ENCODE peak calls at places on chromosomes 3 and 15, in ten cellular contexts. Q, A, B, N, V, W, E, X, I and R are unnamed samples.

GRCh38 chr15:79370716-79371115 is 59.8 kb downstream of the TMED3 start:
- DNase-seq in Q (no peak), A (no peak), B (no peak), N (no peak), V (no peak), W (no peak), E (no peak), X (no peak), I (peak), R (no peak)

GRCh38 chr3:47850062-47850802 is 47.3 kb downstream of the DHX30 start:
- DNase-seq in Q (peak), A (no peak), B (peak), N (no peak), V (peak), W (no peak), E (no peak), X (no peak), I (peak), R (peak)

GRCh38 chr15:39888809-39889208 is 31.3 kb downstream of the GPR176 start:
- DNase-seq in Q (no peak), A (no peak), B (no peak), N (no peak), V (no peak), W (no peak), E (no peak), X (no peak), I (peak), R (no peak)

GRCh38 chr15:80118956-80119355 is 33.8 kb upstream of the FAH start:
- DNase-seq in Q (peak), A (no peak), B (no peak), N (no peak), V (no peak), W (no peak), E (no peak), X (no peak), I (no peak), R (no peak)

GRCh38 chr15:51195459-51195858 is 100.8 kb upstream of the TNFAIP8L3 start:
- DNase-seq in Q (no peak), A (no peak), B (no peak), N (no peak), V (no peak), W (no peak), E (no peak), X (no peak), I (no peak), R (no peak)

GRCh38 chr3:135324246-135324645 is 529.2 kb downstream of the EPHB1 start:
- DNase-seq in Q (no peak), A (no peak), B (no peak), N (no peak), V (no peak), W (no peak), E (no peak), X (no peak), I (no peak), R (no peak)

GRCh38 chr3:23991236-23992050 is 46.4 kb downstream of the NR1D2 start:
- DNase-seq in Q (peak), A (no peak), B (no peak), N (no peak), V (no peak), W (no peak), E (no peak), X (no peak), I (no peak), R (no peak)

GRCh38 chr3:108222813-108223307 is 636 bp upstream of the IFT57 start:
- DNase-seq in Q (peak), A (no peak), B (no peak), N (no peak), V (no peak), W (no peak), E (no peak), X (no peak), I (no peak), R (no peak)

GRCh38 chr15:86830304-86830703 is 750.6 kb downstream of the AGBL1 start:
- DNase-seq in Q (no peak), A (no peak), B (no peak), N (no peak), V (no peak), W (no peak), E (no peak), X (no peak), I (no peak), R (no peak)

GRCh38 chr3:16842710-16843270 is 42.0 kb upstream of the PLCL2 start:
- DNase-seq in Q (peak), A (no peak), B (no peak), N (no peak), V (peak), W (no peak), E (no peak), X (no peak), I (no peak), R (no peak)

GRCh38 chr3:150251654-150252053 is 156.4 kb upstream of the TSC22D2 start:
- DNase-seq in Q (peak), A (no peak), B (no peak), N (no peak), V (no peak), W (no peak), E (no peak), X (no peak), I (peak), R (no peak)

GRCh38 chr3:149276621-149277020 is 55.0 kb upstream of the CP start:
- DNase-seq in Q (no peak), A (no peak), B (no peak), N (no peak), V (peak), W (no peak), E (no peak), X (no peak), I (no peak), R (no peak)

GRCh38 chr15:82111918-82112317 is 66.1 kb upstream of the MEX3B start:
- DNase-seq in Q (no peak), A (no peak), B (no peak), N (no peak), V (no peak), W (no peak), E (no peak), X (no peak), I (peak), R (no peak)

GRCh38 chr3:1183320-1184048 is 90.7 kb downstream of the CNTN6 start:
- DNase-seq in Q (no peak), A (no peak), B (no peak), N (no peak), V (no peak), W (no peak), E (no peak), X (no peak), I (no peak), R (no peak)

GRCh38 chr3:123346726-123347125 is 102.2 kb downstream of the ADCY5 start:
- DNase-seq in Q (peak), A (no peak), B (no peak), N (no peak), V (no peak), W (no peak), E (no peak), X (no peak), I (no peak), R (no peak)

GRCh38 chr3:42742688-42743087 is 30.4 kb downstream of the CCDC13 start:
- DNase-seq in Q (no peak), A (no peak), B (no peak), N (no peak), V (no peak), W (no peak), E (peak), X (no peak), I (no peak), R (no peak)

GRCh38 chr3:59866076-59866475 is 816.3 kb upstream of the CFAP20DC start:
- DNase-seq in Q (peak), A (no peak), B (no peak), N (no peak), V (no peak), W (no peak), E (no peak), X (no peak), I (peak), R (no peak)

GRCh38 chr3:149310796-149311534 is 22.5 kb downstream of the TM4SF18 start:
- DNase-seq in Q (no peak), A (no peak), B (no peak), N (no peak), V (no peak), W (no peak), E (no peak), X (no peak), I (no peak), R (no peak)

GRCh38 chr3:117873236-117873635 is 1161.4 kb downstream of the IGSF11 start:
- DNase-seq in Q (peak), A (no peak), B (peak), N (no peak), V (peak), W (no peak), E (no peak), X (no peak), I (no peak), R (no peak)

GRCh38 chr3:192237992-192238608 is 489.2 kb downstream of the FGF12 start:
- DNase-seq in Q (peak), A (peak), B (no peak), N (no peak), V (no peak), W (no peak), E (no peak), X (no peak), I (no peak), R (no peak)

GRCh38 chr3:30324587-30324986 is 281.8 kb upstream of the TGFBR2 start:
- DNase-seq in Q (no peak), A (no peak), B (no peak), N (no peak), V (no peak), W (no peak), E (no peak), X (no peak), I (no peak), R (no peak)

GRCh38 chr15:68348064-68348463 is 70.5 kb downstream of the FEM1B start:
- DNase-seq in Q (peak), A (no peak), B (peak), N (no peak), V (no peak), W (no peak), E (peak), X (peak), I (no peak), R (no peak)

GRCh38 chr3:187736418-187736871 is 8.8 kb downstream of the BCL6 start:
- DNase-seq in Q (no peak), A (no peak), B (no peak), N (no peak), V (no peak), W (peak), E (no peak), X (no peak), I (peak), R (no peak)

GRCh38 chr15:68930268-68931022 is at the start of gene SPESP1:
- DNase-seq in Q (no peak), A (peak), B (peak), N (no peak), V (no peak), W (peak), E (no peak), X (peak), I (peak), R (no peak)

GRCh38 chr15:52559583-52559982 is 9.2 kb downstream of the ARPP19 start:
- DNase-seq in Q (no peak), A (no peak), B (no peak), N (no peak), V (no peak), W (no peak), E (no peak), X (no peak), I (peak), R (no peak)

GRCh38 chr3:44409640-44410410 is 67.6 kb downstream of the ZNF445 start:
- DNase-seq in Q (no peak), A (no peak), B (no peak), N (no peak), V (no peak), W (no peak), E (peak), X (no peak), I (no peak), R (no peak)

GRCh38 chr3:4531478-4532025 is 38.4 kb downstream of the ITPR1 start:
- DNase-seq in Q (no peak), A (no peak), B (no peak), N (no peak), V (no peak), W (no peak), E (no peak), X (no peak), I (no peak), R (no peak)

GRCh38 chr15:78909791-78910228 is 35.0 kb downstream of the CTSH start:
- DNase-seq in Q (peak), A (peak), B (no peak), N (no peak), V (no peak), W (no peak), E (peak), X (no peak), I (peak), R (no peak)

GRCh38 chr15:25775317-25775912 is 87.7 kb downstream of the ATP10A start:
- DNase-seq in Q (peak), A (peak), B (peak), N (no peak), V (no peak), W (no peak), E (peak), X (no peak), I (peak), R (no peak)

GRCh38 chr3:78846688-78847087 is 921.1 kb downstream of the ROBO1 start:
- DNase-seq in Q (peak), A (no peak), B (no peak), N (no peak), V (no peak), W (no peak), E (no peak), X (no peak), I (peak), R (no peak)

GRCh38 chr3:61946925-61947324 is 385.6 kb downstream of the PTPRG start:
- DNase-seq in Q (no peak), A (peak), B (no peak), N (no peak), V (no peak), W (no peak), E (no peak), X (no peak), I (no peak), R (no peak)

GRCh38 chr3:20225769-20226168 is 39.8 kb upstream of the SGO1 start:
- DNase-seq in Q (peak), A (peak), B (no peak), N (no peak), V (no peak), W (no peak), E (no peak), X (no peak), I (peak), R (no peak)

GRCh38 chr3:58074126-58074715 is 66.0 kb downstream of the FLNB start:
- DNase-seq in Q (no peak), A (no peak), B (no peak), N (no peak), V (no peak), W (no peak), E (no peak), X (no peak), I (no peak), R (no peak)